ENCODE peak calls at places on chromosomes 11 and 22, in six cellular contexts. One of them, this sample, is unnamed.

GRCh38 chr22:28799125-28799833 is 1.1 kb downstream of the XBP1 start:
- DNase-seq in effector memory CD8-positive, alpha-beta T cell: no peak
- DNase-seq in BE2C: peak
- DNase-seq in spleen: no peak
- DNase-seq in keratinocyte: no peak
- DNase-seq in mucosa of descending colon: no peak
- DNase-seq in this sample: peak

GRCh38 chr11:46387919-46388618 is 3.5 kb downstream of the CHRM4 start:
- DNase-seq in effector memory CD8-positive, alpha-beta T cell: no peak
- DNase-seq in BE2C: no peak
- DNase-seq in spleen: peak
- DNase-seq in keratinocyte: no peak
- DNase-seq in mucosa of descending colon: no peak
- DNase-seq in this sample: no peak

GRCh38 chr22:22955866-22956535 is 68.4 kb downstream of the IGLL5 start:
- DNase-seq in effector memory CD8-positive, alpha-beta T cell: peak
- DNase-seq in BE2C: peak
- DNase-seq in spleen: no peak
- DNase-seq in keratinocyte: peak
- DNase-seq in mucosa of descending colon: no peak
- DNase-seq in this sample: peak

GRCh38 chr11:68039526-68040086 is 781 bp downstream of the TCIRG1 start:
- DNase-seq in effector memory CD8-positive, alpha-beta T cell: no peak
- DNase-seq in BE2C: peak
- DNase-seq in spleen: peak
- DNase-seq in keratinocyte: no peak
- DNase-seq in mucosa of descending colon: peak
- DNase-seq in this sample: no peak

GRCh38 chr22:43183496-43184263 is 3.3 kb downstream of the TTLL12 start:
- DNase-seq in effector memory CD8-positive, alpha-beta T cell: no peak
- DNase-seq in BE2C: no peak
- DNase-seq in spleen: no peak
- DNase-seq in keratinocyte: no peak
- DNase-seq in mucosa of descending colon: peak
- DNase-seq in this sample: peak

GRCh38 chr11:75981546-75981945 is 166.5 kb downstream of the UVRAG start:
- DNase-seq in effector memory CD8-positive, alpha-beta T cell: no peak
- DNase-seq in BE2C: no peak
- DNase-seq in spleen: no peak
- DNase-seq in keratinocyte: no peak
- DNase-seq in mucosa of descending colon: no peak
- DNase-seq in this sample: no peak

GRCh38 chr11:95700471-95700817 is 89.1 kb downstream of the FAM76B start:
- DNase-seq in effector memory CD8-positive, alpha-beta T cell: no peak
- DNase-seq in BE2C: no peak
- DNase-seq in spleen: no peak
- DNase-seq in keratinocyte: no peak
- DNase-seq in mucosa of descending colon: no peak
- DNase-seq in this sample: no peak

GRCh38 chr11:34274712-34275398 is 83.0 kb downstream of the ABTB2 start:
- DNase-seq in effector memory CD8-positive, alpha-beta T cell: no peak
- DNase-seq in BE2C: peak
- DNase-seq in spleen: no peak
- DNase-seq in keratinocyte: peak
- DNase-seq in mucosa of descending colon: peak
- DNase-seq in this sample: peak

GRCh38 chr11:29527391-29527936 is 489.4 kb downstream of the KCNA4 start:
- DNase-seq in effector memory CD8-positive, alpha-beta T cell: no peak
- DNase-seq in BE2C: no peak
- DNase-seq in spleen: no peak
- DNase-seq in keratinocyte: no peak
- DNase-seq in mucosa of descending colon: no peak
- DNase-seq in this sample: peak

GRCh38 chr22:24416095-24416494 is 11.3 kb upstream of the ADORA2A start:
- DNase-seq in effector memory CD8-positive, alpha-beta T cell: no peak
- DNase-seq in BE2C: no peak
- DNase-seq in spleen: peak
- DNase-seq in keratinocyte: no peak
- DNase-seq in mucosa of descending colon: no peak
- DNase-seq in this sample: no peak

GRCh38 chr11:68392822-68393221 is 67.7 kb upstream of the PPP6R3 start:
- DNase-seq in effector memory CD8-positive, alpha-beta T cell: no peak
- DNase-seq in BE2C: no peak
- DNase-seq in spleen: no peak
- DNase-seq in keratinocyte: no peak
- DNase-seq in mucosa of descending colon: no peak
- DNase-seq in this sample: no peak

GRCh38 chr11:66607126-66607834 is 9.2 kb upstream of the RBM14 start:
- DNase-seq in effector memory CD8-positive, alpha-beta T cell: no peak
- DNase-seq in BE2C: peak
- DNase-seq in spleen: no peak
- DNase-seq in keratinocyte: no peak
- DNase-seq in mucosa of descending colon: peak
- DNase-seq in this sample: peak

GRCh38 chr11:113387605-113388211 is at the start of gene ANKK1:
- DNase-seq in effector memory CD8-positive, alpha-beta T cell: no peak
- DNase-seq in BE2C: no peak
- DNase-seq in spleen: peak
- DNase-seq in keratinocyte: no peak
- DNase-seq in mucosa of descending colon: no peak
- DNase-seq in this sample: no peak

GRCh38 chr11:96049426-96049825 is 125.5 kb upstream of the MTMR2 start:
- DNase-seq in effector memory CD8-positive, alpha-beta T cell: no peak
- DNase-seq in BE2C: no peak
- DNase-seq in spleen: no peak
- DNase-seq in keratinocyte: no peak
- DNase-seq in mucosa of descending colon: no peak
- DNase-seq in this sample: peak

GRCh38 chr22:48871176-48871840 is 956.4 kb downstream of the BRD1 start:
- DNase-seq in effector memory CD8-positive, alpha-beta T cell: no peak
- DNase-seq in BE2C: no peak
- DNase-seq in spleen: peak
- DNase-seq in keratinocyte: no peak
- DNase-seq in mucosa of descending colon: peak
- DNase-seq in this sample: no peak

This sample was measured in astrocyte.